ENCODE peak calls at places on chromosomes 6 and 20, in eight cellular contexts. One of them, this sample, is unnamed.
A peak's percentile ranks its signal among the peaks of the same experiment; 100 is the strongest.

GRCh38 chr6:144912474-144912873 is 627.3 kb downstream of the UTRN start:
- DNase-seq in tibial nerve: no peak
- DNase-seq in IMR-90: peak; percentile 90
- DNase-seq in endodermal cell: no peak
- DNase-seq in GM10248: no peak
- DNase-seq in A549: no peak
- DNase-seq in astrocyte of the cerebellum: peak; percentile 72
- DNase-seq in cardiac fibroblast: peak; percentile 43
- DNase-seq in this sample: no peak

GRCh38 chr6:12313992-12314589 is 23.9 kb downstream of the EDN1 start:
- DNase-seq in tibial nerve: no peak
- DNase-seq in IMR-90: peak; percentile 35
- DNase-seq in endodermal cell: no peak
- DNase-seq in GM10248: no peak
- DNase-seq in A549: no peak
- DNase-seq in astrocyte of the cerebellum: no peak
- DNase-seq in cardiac fibroblast: peak; percentile 47
- DNase-seq in this sample: no peak

GRCh38 chr20:38987777-38988176 is 25.6 kb downstream of the DHX35 start:
- DNase-seq in tibial nerve: no peak
- DNase-seq in IMR-90: no peak
- DNase-seq in endodermal cell: no peak
- DNase-seq in GM10248: peak; percentile 64
- DNase-seq in A549: no peak
- DNase-seq in astrocyte of the cerebellum: no peak
- DNase-seq in cardiac fibroblast: no peak
- DNase-seq in this sample: no peak

GRCh38 chr6:155177369-155177961 is 86.3 kb upstream of the CLDN20 start:
- DNase-seq in tibial nerve: peak; percentile 85
- DNase-seq in IMR-90: peak; percentile 76
- DNase-seq in endodermal cell: peak; percentile 66
- DNase-seq in GM10248: no peak
- DNase-seq in A549: peak; percentile 36
- DNase-seq in astrocyte of the cerebellum: peak; percentile 74
- DNase-seq in cardiac fibroblast: peak; percentile 86
- DNase-seq in this sample: no peak

GRCh38 chr6:42939810-42940167 is 10.5 kb downstream of the CNPY3 start:
- DNase-seq in tibial nerve: no peak
- DNase-seq in IMR-90: no peak
- DNase-seq in endodermal cell: no peak
- DNase-seq in GM10248: no peak
- DNase-seq in A549: no peak
- DNase-seq in astrocyte of the cerebellum: no peak
- DNase-seq in cardiac fibroblast: no peak
- DNase-seq in this sample: no peak

GRCh38 chr6:117469791-117470190 is 12.7 kb upstream of the DCBLD1 start:
- DNase-seq in tibial nerve: no peak
- DNase-seq in IMR-90: no peak
- DNase-seq in endodermal cell: no peak
- DNase-seq in GM10248: no peak
- DNase-seq in A549: no peak
- DNase-seq in astrocyte of the cerebellum: no peak
- DNase-seq in cardiac fibroblast: no peak
- DNase-seq in this sample: no peak

GRCh38 chr6:136550045-136550329 is 235 bp downstream of the MAP7 start:
- DNase-seq in tibial nerve: no peak
- DNase-seq in IMR-90: no peak
- DNase-seq in endodermal cell: no peak
- DNase-seq in GM10248: peak; percentile 65
- DNase-seq in A549: peak; percentile 35
- DNase-seq in astrocyte of the cerebellum: no peak
- DNase-seq in cardiac fibroblast: no peak
- DNase-seq in this sample: no peak

GRCh38 chr6:148422085-148422484 is 79.4 kb downstream of the SASH1 start:
- DNase-seq in tibial nerve: no peak
- DNase-seq in IMR-90: no peak
- DNase-seq in endodermal cell: no peak
- DNase-seq in GM10248: no peak
- DNase-seq in A549: no peak
- DNase-seq in astrocyte of the cerebellum: no peak
- DNase-seq in cardiac fibroblast: no peak
- DNase-seq in this sample: no peak

GRCh38 chr6:31572041-31572911 is at the start of gene LTA:
- DNase-seq in tibial nerve: no peak
- DNase-seq in IMR-90: no peak
- DNase-seq in endodermal cell: no peak
- DNase-seq in GM10248: peak; percentile 67
- DNase-seq in A549: no peak
- DNase-seq in astrocyte of the cerebellum: no peak
- DNase-seq in cardiac fibroblast: no peak
- DNase-seq in this sample: no peak

GRCh38 chr6:129498950-129499870 is 210.8 kb downstream of the ARHGAP18 start:
- DNase-seq in tibial nerve: peak; percentile 31
- DNase-seq in IMR-90: peak; percentile 61
- DNase-seq in endodermal cell: peak; percentile 54
- DNase-seq in GM10248: peak; percentile 32
- DNase-seq in A549: peak; percentile 20
- DNase-seq in astrocyte of the cerebellum: peak; percentile 49
- DNase-seq in cardiac fibroblast: peak; percentile 70
- DNase-seq in this sample: no peak

GRCh38 chr6:134938896-134939295 is 11.0 kb downstream of the ALDH8A1 start:
- DNase-seq in tibial nerve: no peak
- DNase-seq in IMR-90: peak; percentile 72
- DNase-seq in endodermal cell: no peak
- DNase-seq in GM10248: peak; percentile 50
- DNase-seq in A549: no peak
- DNase-seq in astrocyte of the cerebellum: no peak
- DNase-seq in cardiac fibroblast: no peak
- DNase-seq in this sample: no peak

GRCh38 chr6:122264557-122264956 is 134.9 kb upstream of the HSF2 start:
- DNase-seq in tibial nerve: no peak
- DNase-seq in IMR-90: no peak
- DNase-seq in endodermal cell: no peak
- DNase-seq in GM10248: no peak
- DNase-seq in A549: no peak
- DNase-seq in astrocyte of the cerebellum: no peak
- DNase-seq in cardiac fibroblast: no peak
- DNase-seq in this sample: no peak

GRCh38 chr20:46647469-46647868 is 3.8 kb downstream of the SLC13A3 start:
- DNase-seq in tibial nerve: no peak
- DNase-seq in IMR-90: no peak
- DNase-seq in endodermal cell: no peak
- DNase-seq in GM10248: no peak
- DNase-seq in A549: no peak
- DNase-seq in astrocyte of the cerebellum: no peak
- DNase-seq in cardiac fibroblast: no peak
- DNase-seq in this sample: no peak

GRCh38 chr20:32859961-32860360 is 1.2 kb downstream of the EFCAB8 start:
- DNase-seq in tibial nerve: no peak
- DNase-seq in IMR-90: no peak
- DNase-seq in endodermal cell: no peak
- DNase-seq in GM10248: no peak
- DNase-seq in A549: no peak
- DNase-seq in astrocyte of the cerebellum: no peak
- DNase-seq in cardiac fibroblast: no peak
- DNase-seq in this sample: no peak

GRCh38 chr6:142758257-142759025 is 186.5 kb downstream of the HIVEP2 start:
- DNase-seq in tibial nerve: no peak
- DNase-seq in IMR-90: no peak
- DNase-seq in endodermal cell: no peak
- DNase-seq in GM10248: no peak
- DNase-seq in A549: no peak
- DNase-seq in astrocyte of the cerebellum: no peak
- DNase-seq in cardiac fibroblast: no peak
- DNase-seq in this sample: no peak

GRCh38 chr6:142752348-142752747 is 192.6 kb downstream of the HIVEP2 start:
- DNase-seq in tibial nerve: no peak
- DNase-seq in IMR-90: peak; percentile 11
- DNase-seq in endodermal cell: no peak
- DNase-seq in GM10248: no peak
- DNase-seq in A549: no peak
- DNase-seq in astrocyte of the cerebellum: no peak
- DNase-seq in cardiac fibroblast: no peak
- DNase-seq in this sample: no peak

GRCh38 chr6:142757827-142758226 is 187.1 kb downstream of the HIVEP2 start:
- DNase-seq in tibial nerve: no peak
- DNase-seq in IMR-90: no peak
- DNase-seq in endodermal cell: no peak
- DNase-seq in GM10248: no peak
- DNase-seq in A549: no peak
- DNase-seq in astrocyte of the cerebellum: no peak
- DNase-seq in cardiac fibroblast: no peak
- DNase-seq in this sample: no peak

GRCh38 chr6:142753196-142753595 is 191.8 kb downstream of the HIVEP2 start:
- DNase-seq in tibial nerve: no peak
- DNase-seq in IMR-90: no peak
- DNase-seq in endodermal cell: no peak
- DNase-seq in GM10248: no peak
- DNase-seq in A549: no peak
- DNase-seq in astrocyte of the cerebellum: no peak
- DNase-seq in cardiac fibroblast: no peak
- DNase-seq in this sample: no peak

GRCh38 chr6:142756215-142756630 is 188.8 kb downstream of the HIVEP2 start:
- DNase-seq in tibial nerve: no peak
- DNase-seq in IMR-90: peak; percentile 60
- DNase-seq in endodermal cell: peak; percentile 66
- DNase-seq in GM10248: no peak
- DNase-seq in A549: no peak
- DNase-seq in astrocyte of the cerebellum: no peak
- DNase-seq in cardiac fibroblast: peak; percentile 63
- DNase-seq in this sample: no peak
- TF ChIP-seq CTCF in tibial nerve: no peak
- TF ChIP-seq CTCF in IMR-90: peak; percentile 9
- TF ChIP-seq CTCF in endodermal cell: peak; percentile 42
- TF ChIP-seq CTCF in GM10248: no peak
- TF ChIP-seq CTCF in A549: no peak
- TF ChIP-seq CTCF in astrocyte of the cerebellum: no peak
- TF ChIP-seq CTCF in cardiac fibroblast: peak; percentile 0
- TF ChIP-seq CTCF in this sample: no peak

GRCh38 chr6:160692369-160692959 is 9.6 kb upstream of the PLG start:
- DNase-seq in tibial nerve: no peak
- DNase-seq in IMR-90: no peak
- DNase-seq in endodermal cell: no peak
- DNase-seq in GM10248: no peak
- DNase-seq in A549: no peak
- DNase-seq in astrocyte of the cerebellum: no peak
- DNase-seq in cardiac fibroblast: no peak
- DNase-seq in this sample: no peak
- TF ChIP-seq CTCF in tibial nerve: no peak
- TF ChIP-seq CTCF in IMR-90: no peak
- TF ChIP-seq CTCF in endodermal cell: peak; percentile 72
- TF ChIP-seq CTCF in GM10248: peak; percentile 10
- TF ChIP-seq CTCF in A549: no peak
- TF ChIP-seq CTCF in astrocyte of the cerebellum: no peak
- TF ChIP-seq CTCF in cardiac fibroblast: no peak
- TF ChIP-seq CTCF in this sample: no peak

DNA sequence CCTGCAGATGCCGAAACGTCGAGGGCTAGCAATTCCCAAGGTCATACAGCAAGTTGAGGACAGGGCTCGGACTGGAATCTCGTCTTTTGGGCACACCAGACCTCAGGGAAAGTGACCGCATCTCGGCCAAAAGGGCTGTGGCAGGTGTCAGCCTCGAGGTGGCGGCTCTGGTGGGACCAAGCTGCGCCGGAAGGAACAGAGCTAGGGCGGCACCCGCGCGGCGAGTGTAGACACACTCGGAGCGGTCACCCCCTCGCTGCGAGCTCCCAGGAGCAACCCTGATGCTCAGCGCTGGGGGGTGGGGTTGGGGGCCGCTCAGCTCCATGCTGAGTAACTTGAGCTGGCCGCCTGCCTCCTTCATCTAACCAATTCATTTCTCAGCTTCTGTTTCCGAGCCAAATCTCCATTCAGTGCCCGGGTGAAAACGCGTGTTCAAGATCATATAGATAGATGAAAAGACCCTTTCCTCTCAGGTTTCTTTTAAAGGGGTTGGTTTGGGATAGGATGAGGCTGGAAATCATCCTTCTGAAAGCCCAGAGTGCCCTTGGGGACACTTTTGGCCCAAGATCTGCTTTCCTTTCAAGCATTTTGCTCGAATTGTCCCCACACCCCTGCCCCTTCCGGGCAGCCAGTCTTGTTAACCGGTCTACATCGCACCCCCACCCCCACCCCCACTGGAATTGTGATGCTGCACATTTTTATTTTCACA is 2.3 kb upstream of the TUBB2B start:
- DNase-seq in tibial nerve: no peak
- DNase-seq in IMR-90: no peak
- DNase-seq in endodermal cell: peak; percentile 92
- DNase-seq in GM10248: no peak
- DNase-seq in A549: no peak
- DNase-seq in astrocyte of the cerebellum: no peak
- DNase-seq in cardiac fibroblast: no peak
- DNase-seq in this sample: no peak
- TF ChIP-seq CTCF in tibial nerve: no peak
- TF ChIP-seq CTCF in IMR-90: no peak
- TF ChIP-seq CTCF in endodermal cell: peak; percentile 54
- TF ChIP-seq CTCF in GM10248: no peak
- TF ChIP-seq CTCF in A549: no peak
- TF ChIP-seq CTCF in astrocyte of the cerebellum: no peak
- TF ChIP-seq CTCF in cardiac fibroblast: no peak
- TF ChIP-seq CTCF in this sample: no peak

GRCh38 chr6:141426400-141426980 is 706.2 kb upstream of the GJE1 start:
- DNase-seq in tibial nerve: no peak
- DNase-seq in IMR-90: no peak
- DNase-seq in endodermal cell: no peak
- DNase-seq in GM10248: no peak
- DNase-seq in A549: no peak
- DNase-seq in astrocyte of the cerebellum: no peak
- DNase-seq in cardiac fibroblast: no peak
- DNase-seq in this sample: no peak
- TF ChIP-seq CTCF in tibial nerve: no peak
- TF ChIP-seq CTCF in IMR-90: no peak
- TF ChIP-seq CTCF in endodermal cell: peak; percentile 56
- TF ChIP-seq CTCF in GM10248: no peak
- TF ChIP-seq CTCF in A549: no peak
- TF ChIP-seq CTCF in astrocyte of the cerebellum: no peak
- TF ChIP-seq CTCF in cardiac fibroblast: no peak
- TF ChIP-seq CTCF in this sample: no peak

DNA sequence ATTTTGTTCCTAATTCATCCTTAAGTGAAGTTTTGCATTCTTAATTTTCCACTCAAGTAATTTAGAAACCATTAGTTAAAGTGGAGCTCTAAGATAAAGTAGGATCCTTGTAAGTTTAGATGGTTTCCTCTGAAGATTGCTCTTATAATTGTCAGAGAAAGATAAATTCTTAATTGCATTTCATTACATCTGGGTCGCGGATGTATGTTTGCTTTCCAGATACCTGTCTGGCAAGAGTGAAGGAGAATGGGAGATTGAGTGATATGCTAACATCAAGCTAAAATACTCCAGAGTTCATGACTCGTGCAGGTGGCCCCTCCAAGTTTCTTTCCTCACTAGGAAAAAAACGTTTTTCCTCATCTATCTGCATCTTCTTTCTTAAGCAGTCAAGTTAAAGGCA is 361.8 kb downstream of the DOK5 start:
- DNase-seq in tibial nerve: no peak
- DNase-seq in IMR-90: no peak
- DNase-seq in endodermal cell: no peak
- DNase-seq in GM10248: no peak
- DNase-seq in A549: no peak
- DNase-seq in astrocyte of the cerebellum: no peak
- DNase-seq in cardiac fibroblast: no peak
- DNase-seq in this sample: no peak
- TF ChIP-seq CTCF in tibial nerve: no peak
- TF ChIP-seq CTCF in IMR-90: no peak
- TF ChIP-seq CTCF in endodermal cell: no peak
- TF ChIP-seq CTCF in GM10248: no peak
- TF ChIP-seq CTCF in A549: no peak
- TF ChIP-seq CTCF in astrocyte of the cerebellum: no peak
- TF ChIP-seq CTCF in cardiac fibroblast: no peak
- TF ChIP-seq CTCF in this sample: no peak

This sample was measured in omental fat pad.